ENCODE peak calls at places on chromosomes 5 and 9, in nine cellular contexts. B, U, R, M, E, C, S, I and Y are unnamed samples.

GRCh38 chr9:129886226-129887174 is 51.2 kb downstream of the USP20 start:
- DNase-seq in I (peak), E (peak), M (no peak), U (no peak), B (no peak), S (peak), R (no peak), C (no peak), Y (peak)

GRCh38 chr5:9731159-9731558 is 101.0 kb upstream of the TAS2R1 start:
- DNase-seq in U (no peak), S (no peak), M (no peak), B (no peak), I (no peak), C (no peak), R (no peak), E (no peak), Y (no peak)

GRCh38 chr5:7878381-7878873 is 9.5 kb downstream of the MTRR start:
- DNase-seq in C (no peak), U (no peak), M (no peak), R (no peak), B (peak), E (no peak), I (no peak), S (peak), Y (no peak)

GRCh38 chr9:12794024-12794799 is 19.4 kb downstream of the LURAP1L start:
- DNase-seq in E (no peak), M (no peak), B (no peak), U (no peak), I (no peak), S (no peak), C (no peak), R (no peak), Y (no peak)

GRCh38 chr9:37836386-37836785 is 35.8 kb downstream of the DCAF10 start:
- DNase-seq in E (no peak), C (no peak), B (no peak), U (no peak), R (no peak), S (peak), M (no peak), I (no peak), Y (no peak)

GRCh38 chr9:2859776-2860379 is 16.0 kb upstream of the PUM3 start:
- DNase-seq in C (peak), S (peak), U (peak), R (peak), I (no peak), E (no peak), M (peak), B (peak), Y (no peak)

GRCh38 chr9:133881671-133882381 is 110.3 kb downstream of the VAV2 start:
- DNase-seq in C (no peak), S (no peak), U (peak), E (no peak), M (no peak), R (no peak), I (no peak), B (no peak), Y (no peak)

GRCh38 chr9:114845373-114845772 is 39.5 kb upstream of the TNFSF15 start:
- DNase-seq in C (no peak), M (no peak), U (no peak), E (no peak), I (no peak), B (no peak), R (no peak), S (no peak), Y (no peak)

GRCh38 chr9:127586537-127586936 is 25.5 kb upstream of the STXBP1 start:
- DNase-seq in B (peak), I (peak), S (peak), R (peak), E (peak), U (peak), C (peak), M (peak), Y (peak)

GRCh38 chr9:2473691-2474090 is 147.9 kb upstream of the VLDLR start:
- DNase-seq in B (no peak), M (no peak), I (no peak), E (no peak), U (no peak), R (no peak), S (no peak), C (no peak), Y (no peak)

GRCh38 chr9:36150529-36151305 is 14.2 kb downstream of the GLIPR2 start:
- DNase-seq in E (no peak), I (no peak), C (no peak), R (no peak), B (peak), U (no peak), S (no peak), M (no peak), Y (no peak)

GRCh38 chr9:78958887-78959286 is 612.9 kb upstream of the TLE4 start:
- DNase-seq in R (no peak), I (no peak), E (no peak), B (no peak), S (no peak), M (no peak), U (no peak), C (no peak), Y (no peak)

GRCh38 chr5:124343451-124343867 is 403.0 kb downstream of the ZNF608 start:
- DNase-seq in U (no peak), I (no peak), R (no peak), M (no peak), S (no peak), B (peak), C (no peak), E (no peak), Y (no peak)

GRCh38 chr5:132325691-132326090 is 31.5 kb downstream of the SLC22A4 start:
- DNase-seq in E (no peak), R (no peak), M (no peak), C (no peak), I (no peak), S (no peak), B (no peak), U (no peak), Y (no peak)

GRCh38 chr5:91503321-91503720 is 120.2 kb upstream of the ARRDC3 start:
- DNase-seq in S (no peak), B (no peak), I (no peak), E (no peak), R (no peak), M (no peak), C (no peak), U (no peak), Y (no peak)

GRCh38 chr5:67493676-67494075 is 297.1 kb upstream of the CD180 start:
- DNase-seq in R (peak), S (no peak), B (peak), U (peak), E (no peak), C (peak), I (peak), M (peak), Y (no peak)

GRCh38 chr9:134966697-134967546 is 49.2 kb upstream of the FCN1 start:
- DNase-seq in S (no peak), B (no peak), M (no peak), C (no peak), R (no peak), E (no peak), U (no peak), I (no peak), Y (no peak)

GRCh38 chr9:135729480-135729879 is 27.5 kb downstream of the KCNT1 start:
- DNase-seq in I (no peak), E (no peak), U (no peak), B (no peak), S (no peak), C (no peak), R (no peak), M (no peak), Y (no peak)

GRCh38 chr5:135355182-135355581 is 43.8 kb downstream of the MACROH2A1 start:
- DNase-seq in E (no peak), U (no peak), M (no peak), B (peak), R (no peak), S (no peak), C (no peak), I (no peak), Y (no peak)

GRCh38 chr9:98740226-98740881 is 31.6 kb upstream of the GABBR2 start:
- DNase-seq in R (no peak), C (no peak), E (no peak), B (no peak), M (no peak), U (peak), S (no peak), I (no peak), Y (no peak)